ENCODE peak calls at places on chromosomes 3 and 15, in six cellular contexts. D, W, M, N, Y and B are unnamed samples.

GRCh38 chr15:62880278-62880677 is 162.3 kb upstream of the TPM1 start:
- DNase-seq in N (no peak), M (no peak), Y (peak; percentile 52), D (peak; percentile 72), W (no peak), B (no peak)

GRCh38 chr15:88476635-88477038 is 9.1 kb downstream of the MRPS11 start:
- DNase-seq in N (no peak), Y (peak; percentile 66), W (no peak), M (peak; percentile 63), D (peak; percentile 78), B (no peak)

GRCh38 chr3:175743733-175744400 is 884.7 kb downstream of the NAALADL2 start:
- DNase-seq in D (peak; percentile 28), N (no peak), M (no peak), W (peak; percentile 31), Y (peak; percentile 47), B (no peak)

GRCh38 chr15:74783072-74783807 is 1.4 kb downstream of the CSK start:
- DNase-seq in M (no peak), Y (peak; percentile 33), N (no peak), D (peak; percentile 26), W (no peak), B (no peak)

GRCh38 chr15:66429117-66429516 is 42.4 kb downstream of the MAP2K1 start:
- DNase-seq in Y (no peak), W (no peak), D (no peak), M (no peak), N (no peak), B (no peak)

GRCh38 chr3:12630292-12630691 is 33.6 kb downstream of the RAF1 start:
- DNase-seq in N (no peak), M (no peak), Y (no peak), D (no peak), W (no peak), B (no peak)

GRCh38 chr3:31389939-31390338 is 142.8 kb upstream of the STT3B start:
- DNase-seq in D (no peak), M (no peak), W (no peak), Y (no peak), N (no peak), B (no peak)

GRCh38 chr15:46266691-46267090 is 631.9 kb downstream of the SQOR start:
- DNase-seq in D (no peak), M (no peak), N (no peak), Y (no peak), W (no peak), B (no peak)

GRCh38 chr15:67685008-67685599 is 140.2 kb upstream of the SKOR1 start:
- DNase-seq in W (no peak), N (no peak), D (peak; percentile 63), Y (peak; percentile 63), M (peak; percentile 42), B (no peak)

GRCh38 chr3:191170097-191170496 is 28.9 kb upstream of the OSTN start:
- DNase-seq in N (no peak), W (peak; percentile 14), D (no peak), Y (no peak), M (no peak), B (no peak)

GRCh38 chr3:134476977-134477376 is 8.8 kb downstream of the ANAPC13 start:
- DNase-seq in W (no peak), N (no peak), D (no peak), M (no peak), Y (no peak), B (no peak)

GRCh38 chr15:82532991-82533481 is 7.2 kb downstream of the RPS17 start:
- DNase-seq in N (no peak), D (no peak), M (no peak), Y (no peak), W (no peak), B (no peak)

GRCh38 chr15:67458449-67458848 is 62.5 kb upstream of the C15orf61 start:
- DNase-seq in M (peak; percentile 7), D (no peak), Y (no peak), W (no peak), N (no peak), B (no peak)

GRCh38 chr3:122947086-122947611 is 80.4 kb downstream of the SEMA5B start:
- DNase-seq in N (no peak), W (no peak), M (no peak), D (no peak), Y (no peak), B (no peak)

GRCh38 chr3:42213417-42213816 is 52.6 kb downstream of the CCK start:
- DNase-seq in D (no peak), M (no peak), Y (no peak), N (no peak), W (no peak), B (no peak)

GRCh38 chr3:23153034-23153433 is 50.1 kb upstream of the UBE2E2 start:
- DNase-seq in Y (no peak), D (no peak), N (no peak), M (no peak), W (no peak), B (no peak)

GRCh38 chr15:79549196-79549595 is 117.1 kb downstream of the MINAR1 start:
- DNase-seq in N (no peak), D (no peak), M (no peak), Y (no peak), W (no peak), B (no peak)

GRCh38 chr15:66782785-66783184 is 80.7 kb downstream of the SMAD6 start:
- DNase-seq in D (no peak), W (no peak), Y (no peak), N (no peak), M (no peak), B (no peak)

GRCh38 chr3:101065962-101066361 is 72.7 kb upstream of the ABI3BP start:
- DNase-seq in W (peak; percentile 80), D (peak; percentile 86), Y (peak; percentile 87), M (no peak), N (no peak), B (peak; percentile 77)

GRCh38 chr15:57439128-57440030 is 63.1 kb downstream of the CGNL1 start:
- DNase-seq in M (no peak), N (no peak), D (no peak), Y (peak; percentile 28), W (no peak), B (no peak)

GRCh38 chr3:14481018-14481645 is 59.0 kb downstream of the GRIP2 start:
- DNase-seq in Y (no peak), D (no peak), N (no peak), M (no peak), W (no peak), B (no peak)

GRCh38 chr3:98070840-98071239 is 16.1 kb upstream of the OR5AC2 start:
- DNase-seq in Y (no peak), N (no peak), W (no peak), M (no peak), D (no peak), B (no peak)

GRCh38 chr15:101010781-101011180 is 91.6 kb downstream of the LRRK1 start:
- DNase-seq in W (no peak), D (no peak), Y (no peak), M (no peak), N (peak; percentile 34), B (no peak)

GRCh38 chr3:171349392-171349791 is 110.8 kb downstream of the TNIK start:
- DNase-seq in Y (no peak), W (no peak), N (no peak), D (no peak), M (no peak), B (peak; percentile 19)

GRCh38 chr15:35437157-35437556 is 108.8 kb downstream of the DPH6 start:
- DNase-seq in W (no peak), Y (peak; percentile 34), N (no peak), D (peak; percentile 32), M (no peak), B (no peak)
- TF ChIP-seq CTCF in W (no peak), Y (peak; percentile 30), N (no peak), D (peak; percentile 5), M (peak; percentile 14), B (peak; percentile 43)

DNA sequence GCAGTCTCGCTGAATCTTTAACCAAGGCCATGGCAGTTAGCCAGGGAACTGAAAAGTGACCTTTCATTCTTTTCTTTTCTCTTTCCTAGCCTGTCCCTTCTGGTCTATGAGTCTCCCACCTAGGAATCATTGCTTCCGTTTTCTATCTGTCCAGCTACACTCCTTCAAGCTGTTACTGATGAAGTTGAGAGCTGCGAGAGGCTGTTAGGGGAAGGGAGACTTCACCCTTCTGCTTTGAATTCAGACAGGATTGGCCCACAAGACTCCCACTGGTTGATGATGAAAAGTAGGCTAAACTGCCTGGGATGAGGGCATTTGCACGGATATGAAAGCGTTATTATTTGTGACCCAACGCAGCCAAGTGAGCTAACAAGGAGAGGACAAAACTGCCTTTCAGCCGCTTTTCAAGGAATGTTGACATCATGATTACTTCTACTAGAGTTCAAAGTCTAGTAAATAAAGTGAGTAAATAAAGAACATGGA is 30.2 kb downstream of the EIF4E3 start:
- DNase-seq in N (no peak), D (no peak), Y (no peak), W (no peak), M (no peak), B (no peak)
- H3K4me3 ChIP-seq in N (no peak overlapping the region), D (no peak overlapping the region), Y (no peak overlapping the region), W (no peak overlapping the region), M (no peak overlapping the region), B (no peak overlapping the region)

GRCh38 chr15:70466895-70467529 is 296.3 kb downstream of the UACA start:
- DNase-seq in D (peak; percentile 73), W (no peak), N (peak; percentile 75), Y (peak; percentile 73), M (peak; percentile 62), B (no peak)
- TF ChIP-seq CTCF in D (peak; percentile 83), W (peak; percentile 86), N (peak; percentile 64), Y (peak; percentile 87), M (peak; percentile 82), B (peak; percentile 80)

GRCh38 chr3:46001178-46001577 is 5.6 kb upstream of the FYCO1 start:
- DNase-seq in W (no peak), M (no peak), Y (no peak), N (no peak), D (no peak), B (no peak)
- H3K4me3 ChIP-seq in W (no peak overlapping the region), M (no peak overlapping the region), Y (no peak overlapping the region), N (no peak overlapping the region), D (no peak overlapping the region), B (no peak overlapping the region)